ENCODE peak calls at places on chromosomes 4 and X, in eight cellular contexts. D is fibroblast of mammary gland, J is GM20000, O is esophagus squamous epithelium, M is SK-N-SH, T is colonic mucosa, G is AG10803, A is suprapubic skin. E is an unnamed sample.

GRCh38 chr4:55356991-55357461 is 11.0 kb downstream of the SRD5A3 start:
- DNase-seq in D (peak), J (no peak), O (no peak), M (no peak), T (no peak), G (peak), A (no peak), E (peak)

GRCh38 chr4:106594291-106594952 is 225.8 kb upstream of the GIMD1 start:
- DNase-seq in D (peak), J (no peak), O (no peak), M (no peak), T (no peak), G (peak), A (no peak), E (no peak)

GRCh38 chr4:26885912-26886274 is 25.3 kb downstream of the STIM2 start:
- DNase-seq in D (no peak), J (peak), O (peak), M (no peak), T (peak), G (no peak), A (no peak), E (no peak)

GRCh38 chrX:51641421-51642021 is 22.8 kb upstream of the CENPVL3 start:
- DNase-seq in D (peak), J (peak), O (no peak), M (peak), T (no peak), G (peak), A (no peak), E (peak)

GRCh38 chrX:152892999-152893605 is 4.8 kb upstream of the ZNF185 start:
- DNase-seq in D (no peak), J (no peak), O (no peak), M (no peak), T (no peak), G (no peak), A (no peak), E (peak)

GRCh38 chrX:42869659-42870476 is 91.9 kb upstream of the PPP1R2C start:
- DNase-seq in D (no peak), J (peak), O (no peak), M (no peak), T (no peak), G (no peak), A (no peak), E (no peak)

GRCh38 chrX:70174754-70175153 is 2.5 kb upstream of the DGAT2L6 start:
- DNase-seq in D (peak), J (no peak), O (no peak), M (no peak), T (no peak), G (peak), A (no peak), E (no peak)

GRCh38 chr4:4776335-4776734 is 83.1 kb upstream of the MSX1 start:
- DNase-seq in D (no peak), J (no peak), O (no peak), M (no peak), T (no peak), G (no peak), A (no peak), E (no peak)

GRCh38 chr4:972651-973424 is 531 bp downstream of the DGKQ start:
- DNase-seq in D (no peak), J (peak), O (no peak), M (peak), T (peak), G (peak), A (no peak), E (peak)

DNA sequence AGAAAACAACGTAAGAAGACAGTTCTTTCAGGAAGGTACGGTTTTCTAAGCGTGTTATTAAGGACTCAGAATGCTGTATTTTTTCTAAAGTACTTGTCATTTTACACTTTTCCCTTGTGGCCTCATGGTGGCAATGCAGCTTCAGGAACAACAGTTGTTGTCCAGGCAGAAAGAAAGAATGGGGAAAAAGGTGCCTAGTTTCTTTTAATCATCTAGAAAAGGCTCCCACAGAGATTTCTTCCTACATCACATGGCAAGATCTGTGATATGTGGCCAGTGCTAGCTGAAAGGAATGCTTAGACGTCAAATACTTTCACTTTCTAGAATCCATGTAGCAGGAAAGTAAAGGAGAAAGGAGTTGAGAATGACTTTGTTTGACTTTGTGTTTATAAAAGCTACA is 49.0 kb upstream of the TRAM1L1 start:
- DNase-seq in D (peak), J (peak), O (no peak), M (peak), T (no peak), G (peak), A (no peak), E (no peak)
- TF ChIP-seq CTCF in D (peak), J (peak), O (peak), M (peak), T (peak), G (peak), A (no peak), E (peak)

GRCh38 chrX:43953218-43953617 is 20.0 kb downstream of the NDP start:
- DNase-seq in D (peak), J (no peak), O (no peak), M (no peak), T (no peak), G (peak), A (no peak), E (no peak)

DNA sequence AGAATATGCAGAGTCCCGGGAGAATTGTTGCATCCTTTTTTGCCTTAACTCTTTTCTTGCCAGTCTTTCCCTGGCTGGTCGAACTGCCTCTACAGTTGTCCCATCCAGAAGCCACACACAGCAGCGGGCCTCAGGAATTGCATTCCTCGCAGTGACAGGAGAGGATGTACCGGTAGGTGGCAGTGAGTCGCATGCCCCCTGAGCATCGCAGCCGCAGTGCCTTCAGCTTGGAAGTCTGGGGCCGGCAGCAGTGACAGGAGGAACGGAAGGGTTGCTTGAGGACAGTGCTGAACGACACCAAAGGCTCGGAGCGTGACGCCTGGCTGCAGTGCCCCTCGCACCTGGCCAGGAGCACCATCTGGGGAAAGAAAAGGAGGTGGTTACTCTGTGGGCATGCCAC is 23.5 kb downstream of the NDP start:
- DNase-seq in D (no peak), J (peak), O (no peak), M (no peak), T (no peak), G (no peak), A (no peak), E (no peak)
- TF ChIP-seq CTCF in D (peak), J (no peak), O (no peak), M (peak), T (peak), G (peak), A (no peak), E (peak)

GRCh38 chr4:7526929-7527535 is 92.3 kb upstream of the PSAPL1 start:
- DNase-seq in D (no peak), J (no peak), O (no peak), M (no peak), T (no peak), G (no peak), A (no peak), E (no peak)
- TF ChIP-seq CTCF in D (no peak), J (no peak), O (no peak), M (no peak), T (no peak), G (no peak), A (no peak), E (no peak)

DNA sequence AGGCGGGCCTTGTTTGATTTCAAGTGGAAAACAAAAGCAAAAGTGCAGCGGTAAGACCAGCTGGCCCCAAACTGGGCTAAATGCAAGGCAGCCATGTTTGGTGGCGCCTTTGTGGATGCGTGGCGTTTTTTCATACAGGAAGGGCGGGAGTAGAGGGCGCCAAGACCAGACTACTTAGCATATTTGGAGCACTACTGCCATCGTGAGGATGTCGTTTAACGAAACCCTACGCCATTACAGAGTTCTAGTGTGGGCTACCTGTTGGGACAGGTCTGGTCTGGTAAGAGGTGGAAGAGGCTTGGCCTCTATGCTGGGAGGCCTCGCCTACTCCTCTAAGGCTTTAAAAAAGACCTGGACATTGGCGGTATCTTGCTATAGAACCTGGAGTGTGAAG is 230.7 kb upstream of the STK26 start:
- DNase-seq in D (peak), J (no peak), O (peak), M (peak), T (peak), G (peak), A (peak), E (peak)
- TF ChIP-seq CTCF in D (peak), J (no peak), O (peak), M (peak), T (no peak), G (no peak), A (peak), E (peak)

DNA sequence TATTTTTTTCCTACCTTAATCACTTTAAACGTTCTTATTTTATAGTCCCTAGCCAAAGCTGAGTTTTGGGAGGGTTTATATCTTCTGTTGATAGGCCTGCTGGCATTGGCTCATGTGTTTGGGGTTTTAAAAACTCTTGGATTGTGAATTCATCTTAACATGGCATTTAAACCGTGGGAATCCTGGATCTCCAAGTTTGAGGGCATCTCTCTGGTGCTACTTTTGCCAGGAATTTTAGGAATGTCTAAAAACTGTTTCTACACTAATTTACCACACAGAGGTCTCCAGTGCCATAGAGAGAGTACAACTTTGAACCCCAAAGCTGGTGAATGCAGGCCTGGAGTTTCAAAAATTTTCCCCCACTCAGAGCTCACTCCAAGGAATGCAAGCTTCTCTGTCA is 139.1 kb upstream of the LNX1 start:
- DNase-seq in D (no peak), J (no peak), O (no peak), M (no peak), T (no peak), G (peak), A (no peak), E (no peak)
- TF ChIP-seq CTCF in D (no peak), J (no peak), O (no peak), M (no peak), T (no peak), G (no peak), A (no peak), E (no peak)

E was measured in osteoblast.